ENCODE peak calls at places on chromosomes 2 and 18, in five cellular contexts. B is IMR-90, R is esophagus squamous epithelium, N is heart left ventricle, W is prostate gland. E is an unnamed sample.
A peak's percentile ranks its signal among the peaks of the same experiment; 100 is the strongest.

GRCh38 chr2:217065695-217066405 is 206.0 kb upstream of the TNP1 start:
- DNase-seq in N (no peak), R (no peak), W (no peak), B (peak; percentile 98), E (no peak)

GRCh38 chr2:9712263-9712662 is 81.5 kb upstream of the YWHAQ start:
- DNase-seq in N (peak; percentile 14), B (no peak), R (no peak), W (no peak), E (no peak)

GRCh38 chr2:162092656-162093556 is 18.9 kb upstream of the DPP4 start:
- DNase-seq in B (peak; percentile 96), N (peak; percentile 37), W (no peak), R (no peak), E (peak; percentile 68)

GRCh38 chr18:76805221-76805620 is 17.1 kb upstream of the ZNF236 start:
- DNase-seq in R (no peak), W (no peak), N (no peak), B (peak; percentile 45), E (no peak)

GRCh38 chr18:7946724-7947377 is 379.7 kb downstream of the PTPRM start:
- DNase-seq in R (no peak), B (peak; percentile 89), W (no peak), N (no peak), E (no peak)

GRCh38 chr18:47204908-47205522 is 28.9 kb upstream of the IER3IP1 start:
- DNase-seq in R (no peak), B (peak; percentile 27), N (peak; percentile 8), W (peak; percentile 21), E (no peak)

GRCh38 chr18:62388855-62389760 is 64.0 kb downstream of the TNFRSF11A start:
- DNase-seq in W (no peak), B (no peak), N (no peak), R (no peak), E (no peak)

GRCh38 chr2:220044383-220044782 is 417.0 kb downstream of the SLC4A3 start:
- DNase-seq in N (no peak), R (no peak), W (no peak), B (no peak), E (no peak)

GRCh38 chr2:201237486-201238241 is 22.7 kb upstream of the CASP8 start:
- DNase-seq in W (no peak), B (no peak), R (no peak), N (no peak), E (no peak)

GRCh38 chr18:49052891-49053644 is 102.3 kb upstream of the SMAD7 start:
- DNase-seq in N (no peak), B (peak; percentile 97), W (no peak), R (no peak), E (no peak)

GRCh38 chr2:171595896-171596295 is 73.6 kb downstream of the CYBRD1 start:
- DNase-seq in W (no peak), R (no peak), B (peak; percentile 95), N (no peak), E (no peak)

GRCh38 chr2:101745711-101746694 is 48.5 kb downstream of the MAP4K4 start:
- DNase-seq in B (peak; percentile 87), N (no peak), R (no peak), W (no peak), E (no peak)

GRCh38 chr2:149438260-149438960 is 108.0 kb downstream of the LYPD6 start:
- DNase-seq in W (no peak), B (no peak), R (no peak), N (no peak), E (no peak)

GRCh38 chr2:234679151-234679765 is 182.4 kb upstream of the ARL4C start:
- DNase-seq in N (no peak), R (no peak), B (no peak), W (no peak), E (no peak)
- H3K4me1 ChIP-seq in N (peaks cover 21% of the 10 kb centered on the region), R (peaks cover 8% of the 10 kb centered on the region), B (peaks cover 38% of the 10 kb centered on the region), W (peaks cover 3% of the 10 kb centered on the region), E (no peaks in the 10 kb centered on the region)

DNA sequence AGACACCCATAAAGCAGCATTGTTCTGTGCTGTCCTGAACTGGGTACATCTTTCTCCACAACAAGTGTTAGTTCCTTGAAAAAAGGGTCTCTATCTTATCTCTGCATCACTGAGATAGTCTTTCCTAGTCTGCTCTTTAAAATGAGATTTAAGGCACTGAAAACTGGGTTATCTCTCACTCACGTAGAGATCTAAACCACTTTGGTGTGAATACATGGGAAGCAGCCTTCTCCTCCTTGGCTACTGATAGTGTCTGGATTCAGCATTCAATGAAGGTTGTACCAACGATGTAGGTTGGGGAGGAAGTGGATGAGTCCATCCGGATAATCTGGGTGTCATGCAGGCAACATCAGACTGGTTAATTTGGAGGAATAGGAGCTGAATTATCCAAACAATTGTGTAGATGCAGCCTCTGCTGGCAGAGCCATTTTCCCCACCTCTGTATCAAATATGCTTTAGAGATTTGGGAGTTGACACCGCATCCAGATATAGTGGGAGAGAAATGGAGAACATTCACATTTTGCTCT is 15.9 kb upstream of the SIX3 start:
- DNase-seq in W (no peak), R (no peak), N (no peak), B (no peak), E (no peak)
- H3K27me3 ChIP-seq in W (peaks cover 43% of the 10 kb centered on the region), R (peaks cover 100% of the 10 kb centered on the region), N (peaks cover 96% of the 10 kb centered on the region), B (peaks cover 63% of the 10 kb centered on the region), E (peaks cover 70% of the 10 kb centered on the region)

GRCh38 chr2:231614559-231615057 is 21.9 kb downstream of the TEX44 start:
- DNase-seq in W (no peak), B (no peak), R (no peak), N (peak; percentile 67), E (no peak)

GRCh38 chr2:231612199-231613053 is 19.8 kb downstream of the TEX44 start:
- DNase-seq in N (peak; percentile 91), W (peak; percentile 92), R (peak; percentile 68), B (peak; percentile 96), E (peak; percentile 79)

GRCh38 chr2:231611273-231612198 is 18.9 kb downstream of the TEX44 start:
- DNase-seq in W (no peak), B (peak; percentile 84), N (no peak), R (no peak), E (peak; percentile 58)

GRCh38 chr2:231613655-231614558 is 21.2 kb downstream of the TEX44 start:
- DNase-seq in W (peak; percentile 77), B (peak; percentile 80), R (peak; percentile 50), N (peak; percentile 94), E (peak; percentile 65)

GRCh38 chr2:231613054-231613654 is 20.5 kb downstream of the TEX44 start:
- DNase-seq in N (peak; percentile 46), B (no peak), R (no peak), W (no peak), E (no peak)
- TF ChIP-seq POLR2A in N (no peak), B (no peak), R (no peak), W (no peak), E (no peak)

DNA sequence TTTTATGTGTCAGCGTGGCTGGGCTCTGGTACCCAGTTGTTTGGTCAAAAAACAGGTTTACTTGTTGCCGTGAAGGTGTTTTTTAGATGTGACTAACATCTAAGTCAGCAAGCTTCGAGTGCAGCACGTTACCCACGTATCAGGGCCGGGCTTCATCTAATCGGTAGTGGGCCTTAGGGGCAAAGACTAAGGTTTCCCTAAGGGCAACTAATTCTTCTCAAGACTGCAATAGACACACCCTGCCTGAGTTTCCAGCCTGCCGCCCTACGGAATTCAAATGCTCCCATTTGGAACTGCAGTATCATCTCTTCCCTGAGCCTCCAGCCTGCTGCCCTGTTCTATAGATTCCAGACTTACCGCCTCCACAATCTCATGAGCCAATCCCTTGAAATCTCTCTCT is 27.7 kb downstream of the FHL2 start:
- DNase-seq in N (no peak), W (no peak), B (no peak), R (no peak), E (no peak)
- H3K4me1 ChIP-seq in N (peaks cover 71% of the 10 kb centered on the region), W (peaks cover 8% of the 10 kb centered on the region), B (peaks cover 39% of the 10 kb centered on the region), R (peaks cover 60% of the 10 kb centered on the region), E (peaks cover 54% of the 10 kb centered on the region)

E was measured in gastrocnemius medialis.